ENCODE peak calls at places on chromosome 14, in four cellular contexts. S, V, Z and P are unnamed samples.

GRCh38 chr14:76531821-76532318 is 155.9 kb downstream of the ESRRB start:
- DNase-seq in Z (no peak), V (no peak), S (no peak), P (no peak)

GRCh38 chr14:55794655-55795583 is 214.9 kb downstream of the KTN1 start:
- DNase-seq in Z (no peak), V (no peak), S (no peak), P (no peak)

GRCh38 chr14:77599894-77600293 is 16.5 kb downstream of the SPTLC2 start:
- DNase-seq in Z (no peak), S (no peak), V (no peak), P (no peak)

GRCh38 chr14:92920001-92920400 is 2.9 kb upstream of the CHGA start:
- DNase-seq in V (no peak), Z (no peak), S (no peak), P (no peak)

GRCh38 chr14:23670489-23670888 is 34.3 kb downstream of the DHRS2 start:
- DNase-seq in Z (no peak), V (no peak), S (no peak), P (no peak)

GRCh38 chr14:35362911-35363374 is 41.6 kb downstream of the NFKBIA start:
- DNase-seq in S (no peak), Z (no peak), V (peak), P (no peak)

GRCh38 chr14:50944647-50945413 is 547 bp upstream of the PYGL start:
- DNase-seq in S (no peak), V (peak), Z (no peak), P (no peak)

GRCh38 chr14:99675951-99676350 is 8.1 kb upstream of the CYP46A1 start:
- DNase-seq in S (no peak), V (no peak), Z (no peak), P (no peak)

GRCh38 chr14:73208846-73209245 is 28.5 kb upstream of the PAPLN start:
- DNase-seq in S (no peak), Z (no peak), V (no peak), P (no peak)

GRCh38 chr14:70886421-70887206 is 20.6 kb upstream of the PCNX1 start:
- DNase-seq in Z (no peak), S (no peak), V (no peak), P (no peak)

GRCh38 chr14:101960225-101960624 is 4.1 kb upstream of the DYNC1H1 start:
- DNase-seq in V (no peak), S (peak), Z (no peak), P (no peak)

GRCh38 chr14:73829526-73830431 is 21.9 kb upstream of the PTGR2 start:
- DNase-seq in S (no peak), Z (no peak), V (no peak), P (no peak)